ENCODE peak calls at places on chromosomes 4 and X, in eight cellular contexts. One of them, this sample, is unnamed.

GRCh38 chr4:81906905-81907304 is 435.2 kb upstream of the RASGEF1B start:
- DNase-seq in osteoblast: no peak
- DNase-seq in CD4-positive, alpha-beta memory T cell: no peak
- DNase-seq in GM04503: no peak
- DNase-seq in OCI-M1: no peak
- DNase-seq in GM23248: no peak
- DNase-seq in GM10248: no peak
- DNase-seq in SK-MEL-5: no peak
- DNase-seq in this sample: no peak

GRCh38 chr4:80229590-80229989 is 32.3 kb downstream of the PRDM8 start:
- DNase-seq in osteoblast: no peak
- DNase-seq in CD4-positive, alpha-beta memory T cell: no peak
- DNase-seq in GM04503: no peak
- DNase-seq in OCI-M1: no peak
- DNase-seq in GM23248: no peak
- DNase-seq in GM10248: no peak
- DNase-seq in SK-MEL-5: no peak
- DNase-seq in this sample: no peak

GRCh38 chr4:123832173-123833026 is 435.8 kb downstream of the SPRY1 start:
- DNase-seq in osteoblast: peak
- DNase-seq in CD4-positive, alpha-beta memory T cell: no peak
- DNase-seq in GM04503: peak
- DNase-seq in OCI-M1: no peak
- DNase-seq in GM23248: peak
- DNase-seq in GM10248: no peak
- DNase-seq in SK-MEL-5: peak
- DNase-seq in this sample: peak

GRCh38 chr4:173736840-173737239 is 206.8 kb upstream of the HAND2 start:
- DNase-seq in osteoblast: no peak
- DNase-seq in CD4-positive, alpha-beta memory T cell: no peak
- DNase-seq in GM04503: no peak
- DNase-seq in OCI-M1: no peak
- DNase-seq in GM23248: no peak
- DNase-seq in GM10248: no peak
- DNase-seq in SK-MEL-5: no peak
- DNase-seq in this sample: no peak

GRCh38 chr4:53705972-53706371 is 114.7 kb upstream of the LNX1 start:
- DNase-seq in osteoblast: no peak
- DNase-seq in CD4-positive, alpha-beta memory T cell: no peak
- DNase-seq in GM04503: no peak
- DNase-seq in OCI-M1: no peak
- DNase-seq in GM23248: no peak
- DNase-seq in GM10248: no peak
- DNase-seq in SK-MEL-5: no peak
- DNase-seq in this sample: no peak

GRCh38 chrX:69088171-69088938 is 76.9 kb downstream of the PJA1 start:
- DNase-seq in osteoblast: no peak
- DNase-seq in CD4-positive, alpha-beta memory T cell: no peak
- DNase-seq in GM04503: no peak
- DNase-seq in OCI-M1: no peak
- DNase-seq in GM23248: peak
- DNase-seq in GM10248: no peak
- DNase-seq in SK-MEL-5: no peak
- DNase-seq in this sample: no peak

GRCh38 chr4:832536-832935 is 6.6 kb upstream of the CPLX1 start:
- DNase-seq in osteoblast: peak
- DNase-seq in CD4-positive, alpha-beta memory T cell: no peak
- DNase-seq in GM04503: no peak
- DNase-seq in OCI-M1: no peak
- DNase-seq in GM23248: no peak
- DNase-seq in GM10248: no peak
- DNase-seq in SK-MEL-5: no peak
- DNase-seq in this sample: no peak

GRCh38 chr4:62399242-62399641 is 1199.1 kb downstream of the ADGRL3 start:
- DNase-seq in osteoblast: no peak
- DNase-seq in CD4-positive, alpha-beta memory T cell: no peak
- DNase-seq in GM04503: no peak
- DNase-seq in OCI-M1: peak
- DNase-seq in GM23248: no peak
- DNase-seq in GM10248: peak
- DNase-seq in SK-MEL-5: peak
- DNase-seq in this sample: no peak

GRCh38 chrX:142156567-142156966 is 48.5 kb downstream of the MAGEC2 start:
- DNase-seq in osteoblast: no peak
- DNase-seq in CD4-positive, alpha-beta memory T cell: no peak
- DNase-seq in GM04503: no peak
- DNase-seq in OCI-M1: peak
- DNase-seq in GM23248: no peak
- DNase-seq in GM10248: no peak
- DNase-seq in SK-MEL-5: no peak
- DNase-seq in this sample: no peak

GRCh38 chr4:21134994-21135393 is 434.7 kb downstream of the PACRGL start:
- DNase-seq in osteoblast: no peak
- DNase-seq in CD4-positive, alpha-beta memory T cell: peak
- DNase-seq in GM04503: no peak
- DNase-seq in OCI-M1: peak
- DNase-seq in GM23248: peak
- DNase-seq in GM10248: no peak
- DNase-seq in SK-MEL-5: peak
- DNase-seq in this sample: peak